ENCODE peak calls at places on chromosomes 5 and 9, in four cellular contexts. B, U, C and R are unnamed samples.

GRCh38 chr5:116329503-116329902 is 244.7 kb downstream of the COMMD10 start:
- DNase-seq in B (no peak), U (no peak), C (no peak), R (no peak)

GRCh38 chr9:133855802-133856592 is 117.8 kb upstream of the SARDH start:
- DNase-seq in B (peak; percentile 87), U (no peak), C (peak; percentile 44), R (peak; percentile 64)

GRCh38 chr5:32916648-32917047 is 205.5 kb downstream of the NPR3 start:
- DNase-seq in B (no peak), U (peak; percentile 73), C (peak; percentile 33), R (no peak)

GRCh38 chr9:13205824-13206223 is 73.7 kb downstream of the MPDZ start:
- DNase-seq in B (no peak), U (no peak), C (no peak), R (no peak)

GRCh38 chr5:99005506-99005905 is 76.7 kb upstream of the CHD1 start:
- DNase-seq in B (no peak), U (no peak), C (no peak), R (no peak)

GRCh38 chr5:141958113-141958512 is at the start of gene PCDH12:
- DNase-seq in B (peak; percentile 13), U (peak; percentile 42), C (no peak), R (peak; percentile 68)

GRCh38 chr9:116238225-116238624 is 84.6 kb downstream of the PAPPA start:
- DNase-seq in B (no peak), U (no peak), C (no peak), R (no peak)

GRCh38 chr5:55694152-55694830 is 17.8 kb downstream of the SLC38A9 start:
- DNase-seq in B (no peak), U (peak; percentile 75), C (peak; percentile 34), R (no peak)

GRCh38 chr5:57529864-57530263 is 47.3 kb upstream of the ACTBL2 start:
- DNase-seq in B (no peak), U (no peak), C (no peak), R (no peak)

GRCh38 chr5:84088996-84089395 is 295.7 kb downstream of the EDIL3 start:
- DNase-seq in B (no peak), U (peak; percentile 19), C (peak; percentile 18), R (no peak)

GRCh38 chr5:35745666-35746065 is 111.0 kb upstream of the IL7R start:
- DNase-seq in B (no peak), U (no peak), C (no peak), R (no peak)

GRCh38 chr9:4318741-4319140 is 18.9 kb upstream of the GLIS3 start:
- DNase-seq in B (no peak), U (no peak), C (no peak), R (no peak)

GRCh38 chr5:77945874-77946273 is 169.7 kb upstream of the TBCA start:
- DNase-seq in B (no peak), U (no peak), C (no peak), R (no peak)

GRCh38 chr5:42572313-42572712 is 149.1 kb downstream of the GHR start:
- DNase-seq in B (no peak), U (no peak), C (no peak), R (no peak)

GRCh38 chr5:68845121-68845520 is 248.7 kb upstream of the SLC30A5 start:
- DNase-seq in B (no peak), U (no peak), C (no peak), R (no peak)

GRCh38 chr9:114371986-114372917 is 15.5 kb downstream of the AKNA start:
- DNase-seq in B (peak; percentile 45), U (no peak), C (no peak), R (no peak)

GRCh38 chr5:43190755-43191603 is 1.0 kb upstream of the NIM1K start:
- DNase-seq in B (no peak), U (no peak), C (no peak), R (no peak)

GRCh38 chr9:26210338-26210851 is 532.2 kb upstream of the TUSC1 start:
- DNase-seq in B (no peak), U (peak; percentile 8), C (no peak), R (no peak)

GRCh38 chr9:7777776-7778175 is 21.8 kb downstream of the DMAC1 start:
- DNase-seq in B (no peak), U (no peak), C (no peak), R (no peak)

GRCh38 chr9:125747765-125748510 is 765 bp downstream of the PBX3 start:
- DNase-seq in B (peak; percentile 42), U (peak; percentile 48), C (no peak), R (peak; percentile 40)

DNA sequence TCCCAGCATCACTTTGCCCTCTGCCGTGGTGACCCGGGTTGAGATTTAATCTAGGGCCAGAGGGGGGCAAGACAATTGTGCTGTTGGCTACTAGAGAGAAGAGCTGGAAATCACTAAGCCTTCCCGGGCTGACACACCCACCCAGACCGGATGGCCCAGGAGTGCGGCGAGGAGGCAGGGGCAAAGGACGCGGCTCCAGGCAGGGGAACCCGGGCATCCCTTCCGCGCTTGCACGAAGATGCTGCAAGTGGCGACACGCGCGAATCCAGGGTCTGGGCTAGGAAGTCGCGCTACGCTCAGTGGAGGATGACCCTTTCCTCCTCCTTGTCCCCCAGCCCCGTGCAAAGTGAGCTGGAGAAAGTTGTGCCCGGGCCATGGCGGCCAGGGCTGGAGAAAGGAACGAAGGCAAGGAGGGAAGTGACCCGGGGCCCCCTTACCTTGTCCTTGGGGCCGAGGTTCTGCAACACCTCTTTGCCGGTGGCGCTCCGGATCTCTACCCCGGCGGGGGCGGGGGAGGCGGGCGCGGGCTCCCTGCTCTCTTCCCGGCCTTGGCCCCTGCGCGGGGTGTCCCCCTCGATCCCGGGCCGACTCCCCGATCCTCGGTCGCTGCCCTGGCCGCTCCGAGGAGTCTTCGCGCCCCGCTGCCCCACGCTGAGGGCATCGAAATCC is 693 bp downstream of the DPYSL3 start:
- DNase-seq in B (peak; percentile 10), U (peak; percentile 62), C (no peak), R (peak; percentile 23)
- H3K27me3 ChIP-seq in B (peaks cover 12% of the 10 kb centered on the region), U (peaks cover 15% of the 10 kb centered on the region), C (no peaks in the 10 kb centered on the region), R (peaks cover 13% of the 10 kb centered on the region)

GRCh38 chr9:100296407-100296806 is 56.3 kb downstream of the TEX10 start:
- DNase-seq in B (no peak), U (no peak), C (no peak), R (no peak)
- H3K36me3 ChIP-seq in B (no peaks in the 10 kb centered on the region), U (peaks cover 9% of the 10 kb centered on the region), C (peaks cover 21% of the 10 kb centered on the region), R (peaks cover 98% of the 10 kb centered on the region)

GRCh38 chr9:109166171-109166770 is 778 bp downstream of the FRRS1L start:
- DNase-seq in B (no peak), U (peak; percentile 42), C (no peak), R (no peak)
- H3K27me3 ChIP-seq in B (peaks cover 55% of the 10 kb centered on the region), U (peaks cover 37% of the 10 kb centered on the region), C (no peaks in the 10 kb centered on the region), R (peaks cover 39% of the 10 kb centered on the region)

GRCh38 chr9:136011703-136012496 is 50.7 kb upstream of the UBAC1 start:
- DNase-seq in B (peak; percentile 60), U (no peak), C (peak; percentile 97), R (peak; percentile 89)
- H3K36me3 ChIP-seq in B (no peaks in the 10 kb centered on the region), U (no peaks in the 10 kb centered on the region), C (peaks cover 3% of the 10 kb centered on the region), R (peaks cover 63% of the 10 kb centered on the region)